ENCODE peak calls at places on chromosomes 1 and 21, in nine cellular contexts. One of them, this sample, is unnamed.

GRCh38 chr21:17793271-17793670 is 25.9 kb downstream of the C21orf91 start:
- DNase-seq in tibial artery: no peak
- DNase-seq in left ventricle myocardium inferior: no peak
- DNase-seq in CD8-positive, alpha-beta memory T cell: no peak
- DNase-seq in skeletal muscle cell: no peak
- DNase-seq in fibroblast of pulmonary artery: no peak
- DNase-seq in AG09309: no peak
- DNase-seq in HAP-1: no peak
- DNase-seq in hepatocyte: no peak
- DNase-seq in this sample: no peak

GRCh38 chr1:154178006-154178405 is 13.9 kb downstream of the TPM3 start:
- DNase-seq in tibial artery: no peak
- DNase-seq in skeletal muscle cell: no peak
- DNase-seq in left ventricle myocardium inferior: no peak
- DNase-seq in CD8-positive, alpha-beta memory T cell: no peak
- DNase-seq in AG09309: no peak
- DNase-seq in fibroblast of pulmonary artery: no peak
- DNase-seq in HAP-1: no peak
- DNase-seq in hepatocyte: no peak
- DNase-seq in this sample: no peak

GRCh38 chr1:108610073-108610472 is 50.2 kb downstream of the EEIG2 start:
- DNase-seq in AG09309: no peak
- DNase-seq in left ventricle myocardium inferior: no peak
- DNase-seq in tibial artery: no peak
- DNase-seq in skeletal muscle cell: no peak
- DNase-seq in CD8-positive, alpha-beta memory T cell: no peak
- DNase-seq in fibroblast of pulmonary artery: peak; percentile 29
- DNase-seq in HAP-1: peak; percentile 21
- DNase-seq in hepatocyte: no peak
- DNase-seq in this sample: no peak

GRCh38 chr1:151043163-151043562 is 4.4 kb upstream of the C1orf56 start:
- DNase-seq in hepatocyte: no peak
- DNase-seq in HAP-1: no peak
- DNase-seq in fibroblast of pulmonary artery: no peak
- DNase-seq in tibial artery: no peak
- DNase-seq in CD8-positive, alpha-beta memory T cell: no peak
- DNase-seq in skeletal muscle cell: no peak
- DNase-seq in AG09309: no peak
- DNase-seq in left ventricle myocardium inferior: no peak
- DNase-seq in this sample: no peak

GRCh38 chr1:95384570-95384969 is 150.6 kb downstream of the RWDD3 start:
- DNase-seq in CD8-positive, alpha-beta memory T cell: no peak
- DNase-seq in HAP-1: peak; percentile 73
- DNase-seq in tibial artery: no peak
- DNase-seq in hepatocyte: peak; percentile 75
- DNase-seq in fibroblast of pulmonary artery: peak; percentile 2
- DNase-seq in skeletal muscle cell: peak; percentile 1
- DNase-seq in left ventricle myocardium inferior: peak; percentile 28
- DNase-seq in AG09309: no peak
- DNase-seq in this sample: no peak

GRCh38 chr1:85554630-85555327 is 25.8 kb upstream of the CCN1 start:
- DNase-seq in tibial artery: no peak
- DNase-seq in AG09309: no peak
- DNase-seq in skeletal muscle cell: no peak
- DNase-seq in HAP-1: no peak
- DNase-seq in fibroblast of pulmonary artery: peak; percentile 54
- DNase-seq in left ventricle myocardium inferior: no peak
- DNase-seq in hepatocyte: no peak
- DNase-seq in CD8-positive, alpha-beta memory T cell: no peak
- DNase-seq in this sample: no peak

GRCh38 chr1:175155936-175156335 is 36.6 kb downstream of the KIAA0040 start:
- DNase-seq in CD8-positive, alpha-beta memory T cell: no peak
- DNase-seq in HAP-1: no peak
- DNase-seq in left ventricle myocardium inferior: no peak
- DNase-seq in hepatocyte: no peak
- DNase-seq in fibroblast of pulmonary artery: no peak
- DNase-seq in AG09309: no peak
- DNase-seq in skeletal muscle cell: no peak
- DNase-seq in tibial artery: no peak
- DNase-seq in this sample: no peak

GRCh38 chr1:10564063-10564462 is 89.3 kb downstream of the PEX14 start:
- DNase-seq in left ventricle myocardium inferior: no peak
- DNase-seq in AG09309: no peak
- DNase-seq in fibroblast of pulmonary artery: no peak
- DNase-seq in tibial artery: no peak
- DNase-seq in hepatocyte: no peak
- DNase-seq in HAP-1: no peak
- DNase-seq in CD8-positive, alpha-beta memory T cell: no peak
- DNase-seq in skeletal muscle cell: no peak
- DNase-seq in this sample: no peak

GRCh38 chr1:57208903-57209302 is 215.0 kb downstream of the DAB1 start:
- DNase-seq in fibroblast of pulmonary artery: no peak
- DNase-seq in CD8-positive, alpha-beta memory T cell: no peak
- DNase-seq in tibial artery: no peak
- DNase-seq in AG09309: no peak
- DNase-seq in hepatocyte: peak; percentile 22
- DNase-seq in HAP-1: no peak
- DNase-seq in left ventricle myocardium inferior: no peak
- DNase-seq in skeletal muscle cell: no peak
- DNase-seq in this sample: no peak

GRCh38 chr1:25134801-25135585 is 97.3 kb downstream of the SYF2 start:
- DNase-seq in AG09309: no peak
- DNase-seq in hepatocyte: no peak
- DNase-seq in left ventricle myocardium inferior: no peak
- DNase-seq in fibroblast of pulmonary artery: no peak
- DNase-seq in HAP-1: no peak
- DNase-seq in skeletal muscle cell: no peak
- DNase-seq in CD8-positive, alpha-beta memory T cell: no peak
- DNase-seq in tibial artery: peak; percentile 39
- DNase-seq in this sample: no peak

GRCh38 chr1:111857251-111857651 is 101.5 kb downstream of the DDX20 start:
- DNase-seq in hepatocyte: no peak
- DNase-seq in tibial artery: no peak
- DNase-seq in HAP-1: no peak
- DNase-seq in fibroblast of pulmonary artery: no peak
- DNase-seq in CD8-positive, alpha-beta memory T cell: no peak
- DNase-seq in skeletal muscle cell: no peak
- DNase-seq in left ventricle myocardium inferior: peak; percentile 72
- DNase-seq in AG09309: no peak
- DNase-seq in this sample: no peak

GRCh38 chr1:231839999-231840398 is 213.4 kb downstream of the DISC1 start:
- DNase-seq in left ventricle myocardium inferior: no peak
- DNase-seq in fibroblast of pulmonary artery: no peak
- DNase-seq in CD8-positive, alpha-beta memory T cell: no peak
- DNase-seq in AG09309: no peak
- DNase-seq in tibial artery: no peak
- DNase-seq in hepatocyte: no peak
- DNase-seq in skeletal muscle cell: no peak
- DNase-seq in HAP-1: no peak
- DNase-seq in this sample: no peak

GRCh38 chr1:99858285-99858684 is 8.1 kb downstream of the AGL start:
- DNase-seq in skeletal muscle cell: no peak
- DNase-seq in left ventricle myocardium inferior: no peak
- DNase-seq in HAP-1: no peak
- DNase-seq in hepatocyte: no peak
- DNase-seq in tibial artery: no peak
- DNase-seq in AG09309: no peak
- DNase-seq in fibroblast of pulmonary artery: no peak
- DNase-seq in CD8-positive, alpha-beta memory T cell: no peak
- DNase-seq in this sample: no peak

GRCh38 chr1:226728448-226728847 is 10.6 kb downstream of the ITPKB start:
- DNase-seq in tibial artery: no peak
- DNase-seq in hepatocyte: no peak
- DNase-seq in fibroblast of pulmonary artery: no peak
- DNase-seq in CD8-positive, alpha-beta memory T cell: no peak
- DNase-seq in AG09309: no peak
- DNase-seq in skeletal muscle cell: no peak
- DNase-seq in left ventricle myocardium inferior: no peak
- DNase-seq in HAP-1: no peak
- DNase-seq in this sample: no peak

GRCh38 chr1:115138973-115139372 is 49.7 kb upstream of the TSPAN2 start:
- DNase-seq in skeletal muscle cell: peak; percentile 77
- DNase-seq in HAP-1: peak; percentile 82
- DNase-seq in hepatocyte: peak; percentile 94
- DNase-seq in left ventricle myocardium inferior: peak; percentile 86
- DNase-seq in tibial artery: peak; percentile 95
- DNase-seq in fibroblast of pulmonary artery: peak; percentile 97
- DNase-seq in CD8-positive, alpha-beta memory T cell: peak; percentile 32
- DNase-seq in AG09309: peak; percentile 82
- DNase-seq in this sample: peak; percentile 88
- H3K4me3 ChIP-seq in skeletal muscle cell: no peak overlapping the region
- H3K4me3 ChIP-seq in HAP-1: no peak overlapping the region
- H3K4me3 ChIP-seq in hepatocyte: no peak overlapping the region
- H3K4me3 ChIP-seq in left ventricle myocardium inferior: no peak overlapping the region
- H3K4me3 ChIP-seq in tibial artery: no peak overlapping the region
- H3K4me3 ChIP-seq in fibroblast of pulmonary artery: no peak overlapping the region
- H3K4me3 ChIP-seq in CD8-positive, alpha-beta memory T cell: no peak overlapping the region
- H3K4me3 ChIP-seq in AG09309: no peak overlapping the region
- H3K4me3 ChIP-seq in this sample: no peak overlapping the region

GRCh38 chr1:98668733-98669132 is 7.2 kb downstream of the SNX7 start:
- DNase-seq in AG09309: no peak
- DNase-seq in skeletal muscle cell: no peak
- DNase-seq in hepatocyte: no peak
- DNase-seq in tibial artery: no peak
- DNase-seq in HAP-1: no peak
- DNase-seq in CD8-positive, alpha-beta memory T cell: no peak
- DNase-seq in left ventricle myocardium inferior: no peak
- DNase-seq in fibroblast of pulmonary artery: no peak
- DNase-seq in this sample: no peak

GRCh38 chr1:98674075-98674781 is 12.7 kb downstream of the SNX7 start:
- DNase-seq in left ventricle myocardium inferior: no peak
- DNase-seq in skeletal muscle cell: no peak
- DNase-seq in tibial artery: no peak
- DNase-seq in CD8-positive, alpha-beta memory T cell: no peak
- DNase-seq in AG09309: peak; percentile 59
- DNase-seq in hepatocyte: no peak
- DNase-seq in HAP-1: peak; percentile 55
- DNase-seq in fibroblast of pulmonary artery: peak; percentile 31
- DNase-seq in this sample: no peak

GRCh38 chr1:98672184-98672583 is 10.7 kb downstream of the SNX7 start:
- DNase-seq in CD8-positive, alpha-beta memory T cell: no peak
- DNase-seq in fibroblast of pulmonary artery: peak; percentile 18
- DNase-seq in skeletal muscle cell: no peak
- DNase-seq in AG09309: no peak
- DNase-seq in tibial artery: no peak
- DNase-seq in HAP-1: peak; percentile 83
- DNase-seq in hepatocyte: no peak
- DNase-seq in left ventricle myocardium inferior: no peak
- DNase-seq in this sample: no peak

GRCh38 chr1:98669355-98670296 is 8.1 kb downstream of the SNX7 start:
- DNase-seq in CD8-positive, alpha-beta memory T cell: no peak
- DNase-seq in left ventricle myocardium inferior: no peak
- DNase-seq in AG09309: no peak
- DNase-seq in HAP-1: no peak
- DNase-seq in skeletal muscle cell: no peak
- DNase-seq in fibroblast of pulmonary artery: no peak
- DNase-seq in hepatocyte: no peak
- DNase-seq in tibial artery: no peak
- DNase-seq in this sample: no peak
- H3K4me3 ChIP-seq in CD8-positive, alpha-beta memory T cell: no peak overlapping the region
- H3K4me3 ChIP-seq in left ventricle myocardium inferior: no peak overlapping the region
- H3K4me3 ChIP-seq in AG09309: no peak overlapping the region
- H3K4me3 ChIP-seq in HAP-1: no peak overlapping the region
- H3K4me3 ChIP-seq in skeletal muscle cell: no peak overlapping the region
- H3K4me3 ChIP-seq in fibroblast of pulmonary artery: no peak overlapping the region
- H3K4me3 ChIP-seq in hepatocyte: no peak overlapping the region
- H3K4me3 ChIP-seq in tibial artery: no peak overlapping the region
- H3K4me3 ChIP-seq in this sample: no peak overlapping the region

DNA sequence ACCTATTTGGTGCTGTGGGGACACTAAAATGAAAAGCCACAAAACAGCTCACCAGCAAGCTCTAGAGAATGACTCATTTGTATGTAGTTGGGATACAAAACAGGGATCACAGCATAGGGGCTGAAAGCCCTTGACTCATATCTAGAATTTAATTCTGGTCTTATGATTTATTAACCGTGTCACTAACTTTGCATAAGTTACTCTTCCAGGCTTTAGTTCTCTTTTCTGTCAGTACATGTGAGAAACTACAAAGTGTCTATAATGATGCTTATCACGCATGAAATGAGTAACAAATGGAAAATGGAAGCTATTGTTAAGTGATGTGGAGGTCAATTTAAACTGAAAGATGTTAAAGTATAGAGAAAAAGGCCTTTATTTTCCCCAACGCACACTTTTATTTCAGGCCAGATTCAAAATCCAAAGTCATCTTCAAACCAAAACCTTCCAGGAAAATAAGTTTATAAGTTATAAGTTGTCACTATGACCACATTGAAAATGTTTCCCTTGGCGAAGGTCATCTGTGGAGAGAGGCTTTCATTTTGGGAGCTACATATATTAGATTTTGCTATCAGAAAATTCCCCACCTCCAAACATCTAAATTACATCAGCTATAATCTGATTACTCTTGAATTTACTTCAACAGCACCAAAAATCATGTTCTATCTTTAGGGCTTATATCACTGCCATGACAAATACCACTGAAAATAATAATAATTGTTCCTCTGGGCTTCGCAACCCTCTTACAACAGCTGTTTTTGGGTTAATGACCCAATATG is 430.5 kb downstream of the MRPL39 start:
- DNase-seq in CD8-positive, alpha-beta memory T cell: no peak
- DNase-seq in HAP-1: no peak
- DNase-seq in tibial artery: no peak
- DNase-seq in fibroblast of pulmonary artery: no peak
- DNase-seq in hepatocyte: no peak
- DNase-seq in AG09309: no peak
- DNase-seq in skeletal muscle cell: peak; percentile 7
- DNase-seq in left ventricle myocardium inferior: no peak
- DNase-seq in this sample: no peak
- H3K4me3 ChIP-seq in CD8-positive, alpha-beta memory T cell: no peak overlapping the region
- H3K4me3 ChIP-seq in HAP-1: no peak overlapping the region
- H3K4me3 ChIP-seq in tibial artery: no peak overlapping the region
- H3K4me3 ChIP-seq in fibroblast of pulmonary artery: no peak overlapping the region
- H3K4me3 ChIP-seq in hepatocyte: no peak overlapping the region
- H3K4me3 ChIP-seq in AG09309: no peak overlapping the region
- H3K4me3 ChIP-seq in skeletal muscle cell: no peak overlapping the region
- H3K4me3 ChIP-seq in left ventricle myocardium inferior: no peak overlapping the region
- H3K4me3 ChIP-seq in this sample: no peak overlapping the region

DNA sequence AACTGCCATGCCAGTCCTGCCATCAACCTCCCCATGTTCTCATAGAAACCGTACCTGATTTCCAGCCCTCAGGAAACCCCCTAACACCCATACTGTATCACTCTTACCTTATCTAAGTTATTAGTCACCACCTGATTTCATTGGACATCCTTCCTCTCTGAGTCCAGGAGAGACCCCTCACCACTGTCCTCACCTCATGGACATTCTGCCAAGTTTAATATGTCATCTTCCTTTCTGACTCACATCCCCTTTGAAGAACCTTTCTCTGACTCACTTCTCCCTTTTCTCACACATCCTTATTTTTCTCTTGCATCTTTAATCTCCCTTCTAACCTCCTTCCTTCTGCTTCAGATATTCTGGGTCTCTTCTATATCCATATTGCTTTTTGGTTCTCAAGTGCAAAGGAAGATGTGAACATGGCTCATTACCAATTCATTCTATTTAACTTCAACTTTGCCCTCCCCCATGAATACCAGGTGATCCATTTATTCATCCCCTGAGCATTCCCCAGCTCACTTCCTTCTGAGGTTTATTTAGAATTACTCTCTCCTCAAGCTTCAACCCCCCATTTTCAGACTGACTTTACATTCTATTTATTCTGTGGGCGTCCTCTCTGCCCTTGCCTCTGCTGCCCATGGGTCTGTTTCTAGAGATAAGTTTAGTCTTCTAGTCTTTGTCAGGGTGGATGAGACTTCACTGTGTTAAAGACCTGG is 206.8 kb upstream of the ESRRG start:
- DNase-seq in left ventricle myocardium inferior: no peak
- DNase-seq in tibial artery: no peak
- DNase-seq in skeletal muscle cell: peak; percentile 28
- DNase-seq in hepatocyte: no peak
- DNase-seq in fibroblast of pulmonary artery: peak; percentile 33
- DNase-seq in AG09309: no peak
- DNase-seq in CD8-positive, alpha-beta memory T cell: no peak
- DNase-seq in HAP-1: no peak
- DNase-seq in this sample: no peak
- H3K4me3 ChIP-seq in left ventricle myocardium inferior: no peak overlapping the region
- H3K4me3 ChIP-seq in tibial artery: no peak overlapping the region
- H3K4me3 ChIP-seq in skeletal muscle cell: no peak overlapping the region
- H3K4me3 ChIP-seq in hepatocyte: no peak overlapping the region
- H3K4me3 ChIP-seq in fibroblast of pulmonary artery: no peak overlapping the region
- H3K4me3 ChIP-seq in AG09309: no peak overlapping the region
- H3K4me3 ChIP-seq in CD8-positive, alpha-beta memory T cell: no peak overlapping the region
- H3K4me3 ChIP-seq in HAP-1: no peak overlapping the region
- H3K4me3 ChIP-seq in this sample: no peak overlapping the region